ENCODE peak calls at places on chromosomes 4 and X, in seven cellular contexts. One of them, this sample, is unnamed.

GRCh38 chrX:150569155-150569477 is 695 bp downstream of the MTM1 start:
- DNase-seq in T-helper 2 cell: peak
- DNase-seq in brain microvascular endothelial cell: peak
- DNase-seq in NCI-H1092 treated with DMSO at 0.1 percent for 48 hours: peak
- DNase-seq in stimulated activated CD8-positive, alpha-beta memory T cell treated with anti-CD3 and anti-CD28 coated beads, Interleukin-4, amount 100 ng/mL, for 1 hour: no peak
- DNase-seq in H7: no peak
- DNase-seq in left cardiac atrium: peak
- DNase-seq in this sample: no peak

GRCh38 chr4:2862528-2862927 is 18.9 kb downstream of the ADD1 start:
- DNase-seq in NCI-H1092 treated with DMSO at 0.1 percent for 48 hours: no peak
- DNase-seq in stimulated activated CD8-positive, alpha-beta memory T cell treated with anti-CD3 and anti-CD28 coated beads, Interleukin-4, amount 100 ng/mL, for 1 hour: no peak
- DNase-seq in brain microvascular endothelial cell: peak
- DNase-seq in left cardiac atrium: no peak
- DNase-seq in H7: peak
- DNase-seq in T-helper 2 cell: no peak
- DNase-seq in this sample: peak

GRCh38 chr4:141501931-141502330 is 134.5 kb upstream of the IL15 start:
- DNase-seq in stimulated activated CD8-positive, alpha-beta memory T cell treated with anti-CD3 and anti-CD28 coated beads, Interleukin-4, amount 100 ng/mL, for 1 hour: no peak
- DNase-seq in brain microvascular endothelial cell: peak
- DNase-seq in left cardiac atrium: no peak
- DNase-seq in T-helper 2 cell: no peak
- DNase-seq in H7: no peak
- DNase-seq in NCI-H1092 treated with DMSO at 0.1 percent for 48 hours: no peak
- DNase-seq in this sample: peak

GRCh38 chrX:70132877-70133302 is 357 bp upstream of the IGBP1 start:
- DNase-seq in NCI-H1092 treated with DMSO at 0.1 percent for 48 hours: no peak
- DNase-seq in brain microvascular endothelial cell: no peak
- DNase-seq in H7: no peak
- DNase-seq in left cardiac atrium: no peak
- DNase-seq in T-helper 2 cell: peak
- DNase-seq in stimulated activated CD8-positive, alpha-beta memory T cell treated with anti-CD3 and anti-CD28 coated beads, Interleukin-4, amount 100 ng/mL, for 1 hour: no peak
- DNase-seq in this sample: no peak

GRCh38 chr4:87219648-87220093 is 747 bp downstream of the KLHL8 start:
- DNase-seq in H7: no peak
- DNase-seq in T-helper 2 cell: peak
- DNase-seq in left cardiac atrium: peak
- DNase-seq in NCI-H1092 treated with DMSO at 0.1 percent for 48 hours: peak
- DNase-seq in stimulated activated CD8-positive, alpha-beta memory T cell treated with anti-CD3 and anti-CD28 coated beads, Interleukin-4, amount 100 ng/mL, for 1 hour: peak
- DNase-seq in brain microvascular endothelial cell: peak
- DNase-seq in this sample: peak

GRCh38 chr4:145804134-145804533 is 124.2 kb downstream of the C4orf51 start:
- DNase-seq in T-helper 2 cell: no peak
- DNase-seq in stimulated activated CD8-positive, alpha-beta memory T cell treated with anti-CD3 and anti-CD28 coated beads, Interleukin-4, amount 100 ng/mL, for 1 hour: no peak
- DNase-seq in brain microvascular endothelial cell: peak
- DNase-seq in NCI-H1092 treated with DMSO at 0.1 percent for 48 hours: no peak
- DNase-seq in left cardiac atrium: peak
- DNase-seq in H7: no peak
- DNase-seq in this sample: peak

GRCh38 chr4:24598025-24598424 is 13.7 kb upstream of the DHX15 start:
- DNase-seq in left cardiac atrium: no peak
- DNase-seq in NCI-H1092 treated with DMSO at 0.1 percent for 48 hours: no peak
- DNase-seq in brain microvascular endothelial cell: peak
- DNase-seq in H7: no peak
- DNase-seq in T-helper 2 cell: no peak
- DNase-seq in stimulated activated CD8-positive, alpha-beta memory T cell treated with anti-CD3 and anti-CD28 coated beads, Interleukin-4, amount 100 ng/mL, for 1 hour: no peak
- DNase-seq in this sample: no peak

GRCh38 chr4:109406337-109406931 is 27.2 kb upstream of the SEC24B start:
- DNase-seq in T-helper 2 cell: peak
- DNase-seq in H7: no peak
- DNase-seq in NCI-H1092 treated with DMSO at 0.1 percent for 48 hours: peak
- DNase-seq in brain microvascular endothelial cell: peak
- DNase-seq in left cardiac atrium: no peak
- DNase-seq in stimulated activated CD8-positive, alpha-beta memory T cell treated with anti-CD3 and anti-CD28 coated beads, Interleukin-4, amount 100 ng/mL, for 1 hour: no peak
- DNase-seq in this sample: peak

GRCh38 chr4:2829933-2830451 is 13.7 kb upstream of the ADD1 start:
- DNase-seq in stimulated activated CD8-positive, alpha-beta memory T cell treated with anti-CD3 and anti-CD28 coated beads, Interleukin-4, amount 100 ng/mL, for 1 hour: no peak
- DNase-seq in NCI-H1092 treated with DMSO at 0.1 percent for 48 hours: no peak
- DNase-seq in H7: peak
- DNase-seq in T-helper 2 cell: no peak
- DNase-seq in left cardiac atrium: peak
- DNase-seq in brain microvascular endothelial cell: peak
- DNase-seq in this sample: no peak

GRCh38 chr4:47031011-47031678 is at the start of gene GABRB1:
- DNase-seq in stimulated activated CD8-positive, alpha-beta memory T cell treated with anti-CD3 and anti-CD28 coated beads, Interleukin-4, amount 100 ng/mL, for 1 hour: no peak
- DNase-seq in T-helper 2 cell: no peak
- DNase-seq in brain microvascular endothelial cell: peak
- DNase-seq in left cardiac atrium: peak
- DNase-seq in NCI-H1092 treated with DMSO at 0.1 percent for 48 hours: no peak
- DNase-seq in H7: peak
- DNase-seq in this sample: peak

GRCh38 chr4:138341739-138342415 is 99.7 kb upstream of the SLC7A11 start:
- DNase-seq in T-helper 2 cell: peak
- DNase-seq in left cardiac atrium: no peak
- DNase-seq in NCI-H1092 treated with DMSO at 0.1 percent for 48 hours: no peak
- DNase-seq in H7: no peak
- DNase-seq in brain microvascular endothelial cell: no peak
- DNase-seq in stimulated activated CD8-positive, alpha-beta memory T cell treated with anti-CD3 and anti-CD28 coated beads, Interleukin-4, amount 100 ng/mL, for 1 hour: no peak
- DNase-seq in this sample: no peak

GRCh38 chr4:8819421-8820177 is 52.0 kb downstream of the HMX1 start:
- DNase-seq in brain microvascular endothelial cell: no peak
- DNase-seq in H7: peak
- DNase-seq in T-helper 2 cell: no peak
- DNase-seq in left cardiac atrium: no peak
- DNase-seq in NCI-H1092 treated with DMSO at 0.1 percent for 48 hours: no peak
- DNase-seq in stimulated activated CD8-positive, alpha-beta memory T cell treated with anti-CD3 and anti-CD28 coated beads, Interleukin-4, amount 100 ng/mL, for 1 hour: no peak
- DNase-seq in this sample: no peak

GRCh38 chr4:175054980-175055379 is 136.8 kb downstream of the ADAM29 start:
- DNase-seq in left cardiac atrium: no peak
- DNase-seq in H7: peak
- DNase-seq in stimulated activated CD8-positive, alpha-beta memory T cell treated with anti-CD3 and anti-CD28 coated beads, Interleukin-4, amount 100 ng/mL, for 1 hour: no peak
- DNase-seq in NCI-H1092 treated with DMSO at 0.1 percent for 48 hours: peak
- DNase-seq in T-helper 2 cell: no peak
- DNase-seq in brain microvascular endothelial cell: no peak
- DNase-seq in this sample: no peak

GRCh38 chrX:130994671-130995070 is 63.5 kb upstream of the ARHGAP36 start:
- DNase-seq in T-helper 2 cell: peak
- DNase-seq in stimulated activated CD8-positive, alpha-beta memory T cell treated with anti-CD3 and anti-CD28 coated beads, Interleukin-4, amount 100 ng/mL, for 1 hour: no peak
- DNase-seq in brain microvascular endothelial cell: peak
- DNase-seq in left cardiac atrium: no peak
- DNase-seq in NCI-H1092 treated with DMSO at 0.1 percent for 48 hours: peak
- DNase-seq in H7: peak
- DNase-seq in this sample: peak

GRCh38 chr4:16294455-16294854 is 68.2 kb upstream of the TAPT1 start:
- DNase-seq in stimulated activated CD8-positive, alpha-beta memory T cell treated with anti-CD3 and anti-CD28 coated beads, Interleukin-4, amount 100 ng/mL, for 1 hour: no peak
- DNase-seq in NCI-H1092 treated with DMSO at 0.1 percent for 48 hours: no peak
- DNase-seq in left cardiac atrium: no peak
- DNase-seq in brain microvascular endothelial cell: peak
- DNase-seq in H7: no peak
- DNase-seq in T-helper 2 cell: no peak
- DNase-seq in this sample: peak

GRCh38 chrX:38754102-38754790 is 47.0 kb upstream of the MID1IP1 start:
- DNase-seq in H7: peak
- DNase-seq in left cardiac atrium: no peak
- DNase-seq in NCI-H1092 treated with DMSO at 0.1 percent for 48 hours: peak
- DNase-seq in stimulated activated CD8-positive, alpha-beta memory T cell treated with anti-CD3 and anti-CD28 coated beads, Interleukin-4, amount 100 ng/mL, for 1 hour: no peak
- DNase-seq in T-helper 2 cell: peak
- DNase-seq in brain microvascular endothelial cell: peak
- DNase-seq in this sample: peak

GRCh38 chr4:141599853-141600252 is 36.5 kb upstream of the IL15 start:
- DNase-seq in brain microvascular endothelial cell: no peak
- DNase-seq in NCI-H1092 treated with DMSO at 0.1 percent for 48 hours: no peak
- DNase-seq in stimulated activated CD8-positive, alpha-beta memory T cell treated with anti-CD3 and anti-CD28 coated beads, Interleukin-4, amount 100 ng/mL, for 1 hour: no peak
- DNase-seq in H7: no peak
- DNase-seq in T-helper 2 cell: no peak
- DNase-seq in left cardiac atrium: no peak
- DNase-seq in this sample: no peak

GRCh38 chr4:128287159-128287870 is at the start of gene PGRMC2:
- DNase-seq in stimulated activated CD8-positive, alpha-beta memory T cell treated with anti-CD3 and anti-CD28 coated beads, Interleukin-4, amount 100 ng/mL, for 1 hour: no peak
- DNase-seq in brain microvascular endothelial cell: peak
- DNase-seq in left cardiac atrium: no peak
- DNase-seq in T-helper 2 cell: no peak
- DNase-seq in NCI-H1092 treated with DMSO at 0.1 percent for 48 hours: peak
- DNase-seq in H7: peak
- DNase-seq in this sample: peak

GRCh38 chr4:87103691-87104187 is 116.7 kb downstream of the KLHL8 start:
- DNase-seq in stimulated activated CD8-positive, alpha-beta memory T cell treated with anti-CD3 and anti-CD28 coated beads, Interleukin-4, amount 100 ng/mL, for 1 hour: no peak
- DNase-seq in left cardiac atrium: no peak
- DNase-seq in T-helper 2 cell: peak
- DNase-seq in NCI-H1092 treated with DMSO at 0.1 percent for 48 hours: no peak
- DNase-seq in H7: no peak
- DNase-seq in brain microvascular endothelial cell: peak
- DNase-seq in this sample: peak

GRCh38 chr4:145812902-145813301 is 125.7 kb downstream of the ZNF827 start:
- DNase-seq in brain microvascular endothelial cell: peak
- DNase-seq in NCI-H1092 treated with DMSO at 0.1 percent for 48 hours: no peak
- DNase-seq in H7: no peak
- DNase-seq in stimulated activated CD8-positive, alpha-beta memory T cell treated with anti-CD3 and anti-CD28 coated beads, Interleukin-4, amount 100 ng/mL, for 1 hour: no peak
- DNase-seq in left cardiac atrium: no peak
- DNase-seq in T-helper 2 cell: no peak
- DNase-seq in this sample: peak

GRCh38 chr4:150261571-150261970 is 183.3 kb downstream of the DCLK2 start:
- DNase-seq in NCI-H1092 treated with DMSO at 0.1 percent for 48 hours: no peak
- DNase-seq in left cardiac atrium: no peak
- DNase-seq in brain microvascular endothelial cell: no peak
- DNase-seq in T-helper 2 cell: no peak
- DNase-seq in H7: no peak
- DNase-seq in stimulated activated CD8-positive, alpha-beta memory T cell treated with anti-CD3 and anti-CD28 coated beads, Interleukin-4, amount 100 ng/mL, for 1 hour: no peak
- DNase-seq in this sample: no peak

GRCh38 chrX:135086197-135086854 is 34.0 kb downstream of the ETDB start:
- DNase-seq in left cardiac atrium: no peak
- DNase-seq in brain microvascular endothelial cell: peak
- DNase-seq in T-helper 2 cell: peak
- DNase-seq in stimulated activated CD8-positive, alpha-beta memory T cell treated with anti-CD3 and anti-CD28 coated beads, Interleukin-4, amount 100 ng/mL, for 1 hour: no peak
- DNase-seq in NCI-H1092 treated with DMSO at 0.1 percent for 48 hours: peak
- DNase-seq in H7: peak
- DNase-seq in this sample: peak

This sample was measured in ELR.